ENCODE peak calls at places on chromosomes 13 and 19, in nine cellular contexts. P is kidney; B is CD8-positive, alpha-beta memory T cell; E is neural progenitor cell; N is PC-9; R is esophagus muscularis mucosa; I is ascending aorta; U is CD8-positive, alpha-beta T cell; C is tibial nerve. L is an unnamed sample.

GRCh38 chr13:33235078-33235477 is 50.5 kb downstream of the STARD13 start:
- DNase-seq in P (no peak), B (no peak), E (no peak), N (no peak), R (no peak), I (no peak), U (no peak), C (no peak), L (no peak)

GRCh38 chr19:1258161-1258492 is 9.7 kb downstream of the MIDN start:
- DNase-seq in P (no peak), B (no peak), E (no peak), N (no peak), R (no peak), I (no peak), U (no peak), C (no peak), L (no peak)

GRCh38 chr13:43846496-43846895 is 33.0 kb downstream of the CCDC122 start:
- DNase-seq in P (no peak), B (no peak), E (no peak), N (no peak), R (no peak), I (no peak), U (no peak), C (no peak), L (no peak)

GRCh38 chr19:30691767-30692516 is 319.8 kb downstream of the ZNF536 start:
- DNase-seq in P (no peak), B (no peak), E (no peak), N (no peak), R (no peak), I (no peak), U (no peak), C (no peak), L (no peak)

GRCh38 chr13:80339841-80340642 is 884 bp downstream of the SPRY2 start:
- DNase-seq in P (peak), B (no peak), E (peak), N (peak), R (no peak), I (no peak), U (peak), C (no peak), L (peak)

GRCh38 chr19:13252569-13253335 is 102.5 kb downstream of the IER2 start:
- DNase-seq in P (no peak), B (no peak), E (no peak), N (no peak), R (no peak), I (no peak), U (no peak), C (no peak), L (no peak)

GRCh38 chr19:55321466-55321865 is 3.7 kb downstream of the TMEM150B start:
- DNase-seq in P (no peak), B (no peak), E (no peak), N (no peak), R (no peak), I (no peak), U (no peak), C (no peak), L (no peak)

GRCh38 chr13:114062341-114062740 is 70.1 kb downstream of the RASA3 start:
- DNase-seq in P (peak), B (no peak), E (no peak), N (no peak), R (no peak), I (no peak), U (no peak), C (no peak), L (no peak)

GRCh38 chr13:86725105-86725504 is 925.9 kb upstream of the SLITRK6 start:
- DNase-seq in P (no peak), B (no peak), E (peak), N (no peak), R (no peak), I (no peak), U (no peak), C (no peak), L (no peak)

GRCh38 chr13:110890279-110891150 is 24.4 kb downstream of the ANKRD10 start:
- DNase-seq in P (no peak), B (no peak), E (no peak), N (no peak), R (no peak), I (no peak), U (no peak), C (no peak), L (no peak)

GRCh38 chr13:49062297-49062896 is 86.7 kb downstream of the FNDC3A start:
- DNase-seq in P (no peak), B (no peak), E (no peak), N (no peak), R (no peak), I (no peak), U (no peak), C (no peak), L (no peak)

GRCh38 chr19:40090256-40091204 is at the start of gene ZNF780A:
- DNase-seq in P (peak), B (peak), E (peak), N (peak), R (peak), I (no peak), U (peak), C (peak), L (peak)

GRCh38 chr19:13646758-13647157 is 117.6 kb upstream of the MRI1 start:
- DNase-seq in P (no peak), B (no peak), E (no peak), N (no peak), R (no peak), I (no peak), U (no peak), C (no peak), L (no peak)

GRCh38 chr19:3517638-3518037 is 11.5 kb downstream of the FZR1 start:
- DNase-seq in P (no peak), B (no peak), E (no peak), N (no peak), R (no peak), I (no peak), U (no peak), C (no peak), L (no peak)

GRCh38 chr13:106354961-106355360 is 180.5 kb downstream of the EFNB2 start:
- DNase-seq in P (no peak), B (no peak), E (no peak), N (no peak), R (no peak), I (no peak), U (no peak), C (no peak), L (no peak)

GRCh38 chr13:29849071-29849541 is 1.3 kb downstream of the UBL3 start:
- DNase-seq in P (no peak), B (peak), E (peak), N (no peak), R (no peak), I (no peak), U (peak), C (no peak), L (peak)

GRCh38 chr13:99984463-99985242 is 3.1 kb downstream of the ZIC2 start:
- DNase-seq in P (no peak), B (no peak), E (peak), N (no peak), R (peak), I (no peak), U (no peak), C (no peak), L (no peak)

GRCh38 chr13:51323824-51324511 is 15.5 kb upstream of the SERPINE3 start:
- DNase-seq in P (no peak), B (no peak), E (no peak), N (no peak), R (no peak), I (no peak), U (no peak), C (no peak), L (no peak)

GRCh38 chr19:48489608-48490216 is 20.5 kb downstream of the CYTH2 start:
- DNase-seq in P (peak), B (peak), E (peak), N (peak), R (no peak), I (no peak), U (peak), C (peak), L (no peak)

GRCh38 chr13:114118086-114118762 is 14.2 kb downstream of the RASA3 start:
- DNase-seq in P (peak), B (no peak), E (no peak), N (no peak), R (no peak), I (no peak), U (no peak), C (no peak), L (peak)

GRCh38 chr19:10289167-10289835 is 451 bp upstream of the ICAM5 start:
- DNase-seq in P (peak), B (peak), E (peak), N (peak), R (no peak), I (no peak), U (peak), C (no peak), L (no peak)

GRCh38 chr13:29917573-29918091 is 67.2 kb upstream of the UBL3 start:
- DNase-seq in P (no peak), B (no peak), E (no peak), N (no peak), R (no peak), I (no peak), U (no peak), C (no peak), L (no peak)

GRCh38 chr19:23804676-23805075 is 46.0 kb upstream of the ZNF681 start:
- DNase-seq in P (no peak), B (no peak), E (no peak), N (no peak), R (no peak), I (no peak), U (no peak), C (no peak), L (no peak)

GRCh38 chr13:95676100-95676774 is 702 bp upstream of the DNAJC3 start:
- DNase-seq in P (peak), B (no peak), E (no peak), N (peak), R (no peak), I (no peak), U (peak), C (no peak), L (no peak)

GRCh38 chr13:103883698-103884097 is 817.5 kb upstream of the SLC10A2 start:
- DNase-seq in P (no peak), B (no peak), E (no peak), N (no peak), R (no peak), I (no peak), U (no peak), C (no peak), L (no peak)

GRCh38 chr19:30224689-30225606 is 147.2 kb upstream of the ZNF536 start:
- DNase-seq in P (no peak), B (no peak), E (peak), N (no peak), R (no peak), I (no peak), U (no peak), C (no peak), L (no peak)

GRCh38 chr19:3644351-3645066 is 17.9 kb upstream of the CACTIN start:
- DNase-seq in P (no peak), B (no peak), E (no peak), N (no peak), R (no peak), I (no peak), U (no peak), C (peak), L (no peak)

GRCh38 chr13:99898421-99898820 is 73.1 kb downstream of the ZIC5 start:
- DNase-seq in P (no peak), B (no peak), E (no peak), N (no peak), R (no peak), I (no peak), U (no peak), C (no peak), L (no peak)

GRCh38 chr13:31722684-31723083 is 16.6 kb upstream of the RXFP2 start:
- DNase-seq in P (no peak), B (no peak), E (no peak), N (no peak), R (no peak), I (no peak), U (no peak), C (no peak), L (no peak)

DNA sequence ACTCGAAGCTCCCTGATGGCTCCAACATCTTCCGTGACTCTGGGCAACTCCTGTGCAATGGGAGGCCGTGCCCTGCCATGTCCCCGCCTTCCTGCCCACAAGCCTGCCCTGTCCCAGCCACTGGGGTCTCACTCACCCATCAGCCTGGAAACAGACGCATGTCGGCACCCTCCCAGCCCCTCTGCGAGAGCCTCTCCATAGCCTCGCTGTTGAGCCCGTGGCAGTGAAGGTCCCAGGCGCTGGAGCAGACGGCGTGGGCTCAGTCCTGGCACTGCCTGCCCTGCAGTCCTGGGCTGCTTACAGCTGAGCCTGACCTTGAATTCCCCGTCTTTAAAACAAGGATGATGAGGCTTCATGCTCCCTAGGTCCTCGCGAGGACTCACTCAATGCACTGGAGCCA is 37.0 kb downstream of the MCF2L start:
- DNase-seq in P (peak), B (no peak), E (no peak), N (no peak), R (no peak), I (no peak), U (no peak), C (no peak), L (no peak)
- H3K27ac ChIP-seq in P (no peak), B (no peak), E (no peak), N (no peak), R (no peak), I (no peak), U (no peak), C (no peak), L (no peak)

GRCh38 chr19:20039203-20039723 is at the start of gene ZNF682:
- DNase-seq in P (peak), B (peak), E (peak), N (peak), R (peak), I (peak), U (peak), C (peak), L (peak)
- H3K4me3 ChIP-seq in P (peak), B (peak), E (peak), N (peak), R (peak), I (peak), U (peak), C (peak), L (peak)

DNA sequence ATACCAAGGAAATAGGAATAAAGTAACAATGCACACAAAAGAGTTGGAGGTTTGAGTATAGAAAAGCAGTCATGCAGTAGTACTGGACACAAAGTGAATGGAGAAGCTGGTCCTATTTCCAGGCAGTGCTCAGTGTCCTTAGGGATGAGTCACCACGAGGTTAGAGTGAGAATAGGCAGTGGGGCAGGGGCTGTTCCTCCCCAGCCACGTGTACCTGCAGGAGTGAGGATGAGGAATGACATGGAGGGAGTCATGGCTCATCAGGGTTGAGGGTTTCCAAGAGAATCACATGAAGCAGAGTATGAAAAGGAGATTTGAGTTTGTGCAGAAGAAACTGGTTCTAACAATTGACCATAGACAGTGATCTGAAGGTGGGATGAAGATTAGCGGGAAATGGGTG is 74.8 kb upstream of the ZNF835 start:
- DNase-seq in P (no peak), B (no peak), E (no peak), N (no peak), R (peak), I (no peak), U (no peak), C (no peak), L (no peak)
- H3K27ac ChIP-seq in P (no peak), B (no peak), E (no peak), N (no peak), R (no peak), I (no peak), U (no peak), C (no peak), L (no peak)

DNA sequence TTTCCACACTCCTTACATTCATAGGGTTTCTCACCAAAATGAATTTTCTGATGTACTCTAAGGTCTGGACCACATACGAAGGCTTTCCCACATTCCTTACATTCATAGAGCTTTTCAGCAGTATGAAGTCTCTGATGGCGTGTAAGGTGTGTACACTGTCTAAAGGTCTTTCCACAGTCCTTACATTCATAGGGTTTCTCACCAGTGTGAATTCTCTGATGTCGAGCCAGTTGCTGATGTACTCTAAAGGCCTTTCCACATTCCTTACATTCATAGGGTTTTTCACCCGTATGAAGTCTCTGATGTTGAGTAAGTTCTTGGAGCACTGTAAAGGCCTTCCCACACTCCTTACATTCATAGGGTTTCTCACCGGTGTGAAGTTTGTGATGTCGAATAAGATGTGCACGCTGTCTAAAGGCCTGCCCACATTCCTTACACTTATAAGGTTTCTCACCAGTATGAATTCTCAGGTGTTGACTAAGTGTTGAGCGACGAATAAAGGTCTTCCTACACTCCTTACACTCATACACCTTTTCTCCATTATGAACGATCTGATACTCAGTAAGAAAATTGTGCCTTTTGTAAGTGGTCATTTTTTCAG is 38.1 kb downstream of the ZFP14 start:
- DNase-seq in P (no peak), B (no peak), E (no peak), N (no peak), R (no peak), I (no peak), U (no peak), C (no peak), L (no peak)
- H3K4me3 ChIP-seq in P (no peak), B (no peak), E (no peak), N (no peak), R (no peak), I (no peak), U (no peak), C (no peak), L (no peak)